ENCODE peak calls at places on chromosomes 4 and X, in six cellular contexts. I is heart left ventricle, N is IMR-90, G is A549, D is GM12878, T is uterus. Z is an unnamed sample.

GRCh38 chrX:68719904-68720614 is 72.6 kb downstream of the STARD8 start:
- DNase-seq in I (no peak), N (no peak), G (peak), D (no peak), T (no peak), Z (peak)

GRCh38 chr4:38605181-38605764 is 58.7 kb upstream of the KLF3 start:
- DNase-seq in I (no peak), N (no peak), G (no peak), D (no peak), T (no peak), Z (no peak)

GRCh38 chr4:174005422-174005821 is 278.0 kb downstream of the FBXO8 start:
- DNase-seq in I (no peak), N (no peak), G (peak), D (no peak), T (no peak), Z (no peak)

GRCh38 chrX:14363719-14364118 is 165.6 kb upstream of the GLRA2 start:
- DNase-seq in I (no peak), N (no peak), G (no peak), D (no peak), T (no peak), Z (no peak)

GRCh38 chr4:74874785-74875367 is 58.0 kb upstream of the PARM1 start:
- DNase-seq in I (no peak), N (peak), G (peak), D (peak), T (no peak), Z (no peak)

GRCh38 chr4:5134620-5135019 is 83.3 kb downstream of the STK32B start:
- DNase-seq in I (no peak), N (no peak), G (no peak), D (no peak), T (no peak), Z (no peak)

GRCh38 chr4:23889814-23890269 is at the start of gene PPARGC1A:
- DNase-seq in I (no peak), N (peak), G (no peak), D (no peak), T (peak), Z (peak)

GRCh38 chr4:89486042-89486441 is 178.4 kb upstream of the GPRIN3 start:
- DNase-seq in I (no peak), N (peak), G (peak), D (no peak), T (no peak), Z (no peak)

GRCh38 chr4:41364871-41365270 is 108.1 kb downstream of the UCHL1 start:
- DNase-seq in I (no peak), N (no peak), G (no peak), D (no peak), T (no peak), Z (peak)

DNA sequence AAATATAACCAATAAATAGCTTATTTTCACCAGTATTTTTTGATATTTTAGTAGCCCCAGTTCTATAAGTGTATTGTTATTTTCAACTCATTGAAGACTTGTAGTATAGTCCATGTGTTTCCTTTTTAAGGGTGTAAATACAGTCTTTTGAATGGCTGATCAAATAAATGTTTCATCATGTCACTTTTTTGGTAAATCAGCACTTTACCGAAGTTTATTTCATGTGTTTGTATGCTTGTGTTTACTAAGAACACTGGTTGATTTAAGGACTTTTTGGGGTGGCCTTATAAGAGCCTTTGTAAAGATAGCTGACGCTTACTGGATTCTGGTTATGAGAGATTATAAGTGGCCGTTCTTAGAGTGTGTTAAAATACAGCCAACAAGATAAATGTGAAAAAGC is 2.6 kb downstream of the UBE2K start:
- DNase-seq in I (no peak), N (no peak), G (no peak), D (no peak), T (no peak), Z (no peak)
- TF ChIP-seq CTCF in I (no peak), N (no peak), G (no peak), D (no peak), T (no peak), Z (no peak)

GRCh38 chr4:55272102-55272501 is 73.9 kb upstream of the SRD5A3 start:
- DNase-seq in I (no peak), N (no peak), G (no peak), D (no peak), T (no peak), Z (no peak)

GRCh38 chr4:55269470-55269869 is 76.6 kb upstream of the SRD5A3 start:
- DNase-seq in I (no peak), N (no peak), G (no peak), D (no peak), T (no peak), Z (no peak)

GRCh38 chr4:55272576-55272975 is 73.5 kb upstream of the SRD5A3 start:
- DNase-seq in I (no peak), N (no peak), G (no peak), D (no peak), T (no peak), Z (no peak)

DNA sequence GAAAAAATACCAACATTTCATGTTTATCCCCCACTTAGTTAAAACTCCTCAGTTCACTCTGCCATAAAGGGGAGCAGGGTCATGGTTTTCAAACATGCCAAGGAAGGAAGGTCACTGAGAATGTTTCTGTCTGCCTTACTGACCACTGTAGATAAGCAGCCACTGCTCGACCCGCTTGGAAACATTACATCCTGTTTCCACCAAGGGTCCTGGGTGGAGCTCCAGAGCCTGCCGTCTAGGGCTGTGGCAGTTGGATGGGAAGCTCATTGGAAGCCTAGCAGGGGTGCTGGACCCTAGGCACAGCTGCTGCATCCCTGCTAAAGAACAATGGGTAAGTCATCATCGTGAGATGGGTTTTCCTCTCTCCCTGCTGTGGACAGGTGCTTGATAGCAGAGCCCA is 76.1 kb upstream of the SRD5A3 start:
- DNase-seq in I (no peak), N (no peak), G (no peak), D (no peak), T (no peak), Z (no peak)
- TF ChIP-seq POLR2A in I (no peak), N (no peak), G (no peak), D (no peak), T (no peak), Z (no peak)

GRCh38 chr4:15479913-15480185 is 10.2 kb downstream of the CC2D2A start:
- DNase-seq in I (no peak), N (peak), G (no peak), D (no peak), T (no peak), Z (no peak)
- H3K4me3 ChIP-seq in I (peak), N (peak), G (peak), D (no peak), T (no peak), Z (no peak)

GRCh38 chrX:39445336-39445735 is 644.1 kb downstream of the MID1IP1 start:
- DNase-seq in I (no peak), N (no peak), G (peak), D (no peak), T (no peak), Z (no peak)
- TF ChIP-seq CTCF in I (peak), N (no peak), G (no peak), D (peak), T (no peak), Z (no peak)

GRCh38 chr4:169008478-169008877 is 1.6 kb downstream of the CBR4 start:
- DNase-seq in I (no peak), N (no peak), G (no peak), D (no peak), T (no peak), Z (no peak)
- TF ChIP-seq POLR2A in I (no peak), N (no peak), G (no peak), D (no peak), T (no peak), Z (no peak)

DNA sequence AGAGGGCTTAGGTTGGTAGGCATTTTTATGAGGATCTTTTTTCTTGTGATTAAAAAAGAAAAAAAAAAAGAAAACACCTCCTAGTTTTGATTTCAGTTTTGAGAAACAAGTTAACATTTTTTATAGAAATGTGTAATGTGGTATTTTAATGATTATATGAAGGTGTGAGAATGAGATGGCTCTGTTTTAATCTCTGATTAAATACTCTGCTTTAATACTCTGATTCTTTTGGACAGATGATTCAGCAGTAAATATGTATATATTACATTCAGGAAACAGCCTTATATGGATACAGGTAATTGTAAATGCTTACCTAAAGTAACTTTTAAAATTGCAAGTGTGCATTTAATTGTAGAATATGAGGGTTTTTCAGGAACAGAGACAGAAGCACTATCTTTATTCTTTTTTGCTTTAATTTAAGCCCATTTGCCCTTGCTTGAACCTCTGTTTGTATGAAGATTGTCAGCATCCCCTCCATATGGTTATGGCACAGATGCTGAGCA is 101.1 kb upstream of the TLR2 start:
- DNase-seq in I (no peak), N (no peak), G (no peak), D (no peak), T (no peak), Z (no peak)
- H3K4me3 ChIP-seq in I (no peak), N (no peak), G (no peak), D (no peak), T (no peak), Z (no peak)

DNA sequence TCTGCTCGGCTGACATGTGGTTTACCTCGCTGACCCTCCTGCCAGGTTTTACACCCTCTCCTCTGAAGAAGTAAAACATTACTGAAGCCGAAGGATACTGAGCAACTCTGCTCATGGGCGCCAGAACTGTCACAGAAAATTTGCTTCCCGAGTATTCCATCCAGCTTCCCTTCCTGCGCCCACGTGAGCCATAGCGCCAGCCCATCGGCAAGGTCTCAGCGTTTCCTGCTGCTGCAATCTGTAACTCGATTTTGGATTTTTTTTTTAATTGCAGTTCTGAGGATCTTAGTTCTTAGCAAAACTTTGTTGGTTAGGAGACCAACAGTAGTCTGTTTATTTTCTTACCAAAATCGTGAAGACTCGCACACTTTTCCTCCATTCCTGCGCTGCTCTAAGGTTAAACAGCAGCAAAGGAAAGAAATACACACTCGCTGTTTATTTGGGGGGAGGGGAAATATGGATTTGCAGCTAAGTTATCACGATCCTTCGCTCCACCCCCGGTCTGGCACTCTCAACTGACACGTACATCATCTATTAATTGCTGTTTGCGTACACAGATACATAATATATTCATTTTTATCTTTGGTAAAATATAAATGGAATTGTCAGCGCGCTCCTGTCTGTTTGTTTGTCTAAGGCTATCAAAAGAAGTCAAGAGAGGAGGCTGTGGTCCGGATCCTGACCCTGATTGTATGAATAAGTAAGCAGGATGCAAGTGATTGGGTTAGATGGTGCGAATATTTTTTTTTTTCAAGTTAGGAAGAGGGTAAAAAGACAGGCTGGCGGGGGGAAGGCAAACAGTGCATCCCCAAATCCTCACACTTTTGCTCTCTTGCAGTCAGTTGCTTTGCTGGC is at the start of gene TLL1:
- DNase-seq in I (no peak), N (no peak), G (no peak), D (no peak), T (no peak), Z (peak)
- TF ChIP-seq CTCF in I (no peak), N (no peak), G (no peak), D (no peak), T (no peak), Z (no peak)

GRCh38 chr4:17098401-17098800 is 200.0 kb upstream of the LDB2 start:
- DNase-seq in I (no peak), N (no peak), G (no peak), D (no peak), T (no peak), Z (no peak)

GRCh38 chr4:17094811-17095210 is 196.4 kb upstream of the LDB2 start:
- DNase-seq in I (no peak), N (peak), G (no peak), D (no peak), T (no peak), Z (no peak)

GRCh38 chr4:17097369-17097768 is 198.9 kb upstream of the LDB2 start:
- DNase-seq in I (no peak), N (no peak), G (no peak), D (no peak), T (no peak), Z (no peak)

GRCh38 chr4:17095771-17096170 is 197.3 kb upstream of the LDB2 start:
- DNase-seq in I (no peak), N (no peak), G (no peak), D (no peak), T (no peak), Z (no peak)

GRCh38 chr4:17096692-17097091 is 198.2 kb upstream of the LDB2 start:
- DNase-seq in I (no peak), N (peak), G (no peak), D (no peak), T (no peak), Z (no peak)
- TF ChIP-seq POLR2A in I (no peak), N (no peak), G (no peak), D (no peak), T (no peak), Z (no peak)

GRCh38 chrX:77446029-77446585 is 1.1 kb upstream of the FGF16 start:
- DNase-seq in I (no peak), N (no peak), G (no peak), D (no peak), T (no peak), Z (no peak)
- H3K4me3 ChIP-seq in I (peak), N (no peak), G (no peak), D (peak), T (no peak), Z (no peak)